ENCODE peak calls at places on chromosome 18, in four cellular contexts. Z is fibroblast of pulmonary artery, Q is foreskin keratinocyte, O is MG63. I is an unnamed sample.

GRCh38 chr18:67154979-67155378 is 361.5 kb downstream of the DSEL start:
- DNase-seq in Z (no peak), O (no peak), Q (no peak), I (no peak)

GRCh38 chr18:79589601-79590091 is 90.0 kb upstream of the CTDP1 start:
- DNase-seq in Z (no peak), O (no peak), Q (no peak), I (no peak)

GRCh38 chr18:2164644-2165287 is 406.5 kb downstream of the METTL4 start:
- DNase-seq in Q (no peak), O (no peak), Z (no peak), I (no peak)

GRCh38 chr18:63878982-63879381 is 8.5 kb upstream of the SERPINB2 start:
- DNase-seq in Q (no peak), O (no peak), Z (no peak), I (no peak)

GRCh38 chr18:2985628-2986027 is 27.3 kb downstream of the LPIN2 start:
- DNase-seq in O (no peak), Z (peak), Q (no peak), I (peak)

GRCh38 chr18:22439447-22439846 is 21.7 kb upstream of the CTAGE1 start:
- DNase-seq in Q (peak), O (peak), Z (peak), I (peak)

GRCh38 chr18:79856119-79857080 is 58.7 kb downstream of the KCNG2 start:
- DNase-seq in Z (peak), Q (no peak), O (peak), I (no peak)

GRCh38 chr18:12031836-12032235 is 50.5 kb downstream of the IMPA2 start:
- DNase-seq in Z (peak), Q (no peak), O (peak), I (no peak)

GRCh38 chr18:32301976-32302743 is 112.3 kb downstream of the MEP1B start:
- DNase-seq in Q (peak), Z (peak), O (peak), I (peak)

GRCh38 chr18:50044402-50044801 is 150.5 kb downstream of the MYO5B start:
- DNase-seq in Z (no peak), Q (no peak), O (no peak), I (no peak)

I was measured in RCC 7860.